ENCODE peak calls at places on chromosome 16, in eight cellular contexts. N is HFFc6, W is omental fat pad, P is bronchial epithelial cell, M is body of pancreas, G is HFF-Myc, C is OCI-LY7, V is lower lobe of right lung. U is an unnamed sample.

GRCh38 chr16:12315330-12316138 is 339.0 kb downstream of the SNX29 start:
- DNase-seq in P (no peak), W (no peak), C (no peak), G (no peak), N (no peak), V (no peak), M (peak), U (peak)

GRCh38 chr16:10870137-10870776 is 6.7 kb upstream of the CIITA start:
- DNase-seq in N (no peak), G (no peak), M (no peak), V (no peak), W (no peak), P (no peak), C (peak), U (no peak)

GRCh38 chr16:17303101-17303500 is 167.7 kb downstream of the XYLT1 start:
- DNase-seq in V (no peak), P (no peak), C (peak), G (no peak), W (no peak), N (no peak), M (no peak), U (no peak)

GRCh38 chr16:85369741-85370528 is 243.2 kb upstream of the GSE1 start:
- DNase-seq in W (peak), N (peak), V (peak), P (peak), C (peak), G (no peak), M (peak), U (peak)

GRCh38 chr16:28927815-28928214 is 2.8 kb upstream of the RABEP2 start:
- DNase-seq in G (no peak), P (no peak), V (no peak), M (no peak), W (no peak), C (no peak), N (no peak), U (no peak)

GRCh38 chr16:67860589-67861398 is 12.1 kb upstream of the EDC4 start:
- DNase-seq in G (no peak), P (peak), N (peak), V (no peak), M (no peak), W (no peak), C (no peak), U (no peak)

GRCh38 chr16:55811811-55812210 is 21.1 kb downstream of the CES1 start:
- DNase-seq in W (no peak), C (no peak), M (no peak), G (no peak), N (no peak), P (no peak), V (no peak), U (no peak)

GRCh38 chr16:49539758-49540157 is 166.2 kb downstream of the C16orf78 start:
- DNase-seq in M (no peak), V (no peak), N (no peak), G (no peak), W (no peak), C (no peak), P (no peak), U (no peak)

GRCh38 chr16:47244206-47244605 is 100.5 kb upstream of the NETO2 start:
- DNase-seq in G (no peak), C (no peak), P (no peak), N (no peak), M (no peak), W (no peak), V (no peak), U (no peak)

GRCh38 chr16:2963611-2964415 is at the start of gene KREMEN2:
- DNase-seq in V (peak), N (no peak), G (no peak), P (peak), M (no peak), C (no peak), W (no peak), U (peak)

GRCh38 chr16:27918755-27919154 is 144.8 kb downstream of the GSG1L start:
- DNase-seq in V (no peak), N (peak), G (no peak), P (no peak), M (no peak), C (no peak), W (no peak), U (no peak)

GRCh38 chr16:70608516-70608915 is 37.8 kb upstream of the IL34 start:
- DNase-seq in V (no peak), G (no peak), M (no peak), C (no peak), W (no peak), P (peak), N (no peak), U (peak)

GRCh38 chr16:61014869-61015268 is 1021.4 kb downstream of the CDH8 start:
- DNase-seq in N (no peak), M (no peak), V (no peak), P (no peak), C (peak), W (no peak), G (no peak), U (no peak)

GRCh38 chr16:4426021-4426684 is 485 bp downstream of the DNAJA3 start:
- DNase-seq in V (no peak), C (peak), N (no peak), M (no peak), G (no peak), P (no peak), W (no peak), U (no peak)

GRCh38 chr16:81738831-81739496 is 40.1 kb upstream of the PLCG2 start:
- DNase-seq in G (no peak), C (peak), M (no peak), V (peak), P (no peak), N (no peak), W (no peak), U (no peak)

GRCh38 chr16:64621616-64622015 is 500.2 kb downstream of the CDH11 start:
- DNase-seq in N (no peak), G (no peak), M (no peak), V (no peak), P (no peak), C (no peak), W (no peak), U (no peak)

DNA sequence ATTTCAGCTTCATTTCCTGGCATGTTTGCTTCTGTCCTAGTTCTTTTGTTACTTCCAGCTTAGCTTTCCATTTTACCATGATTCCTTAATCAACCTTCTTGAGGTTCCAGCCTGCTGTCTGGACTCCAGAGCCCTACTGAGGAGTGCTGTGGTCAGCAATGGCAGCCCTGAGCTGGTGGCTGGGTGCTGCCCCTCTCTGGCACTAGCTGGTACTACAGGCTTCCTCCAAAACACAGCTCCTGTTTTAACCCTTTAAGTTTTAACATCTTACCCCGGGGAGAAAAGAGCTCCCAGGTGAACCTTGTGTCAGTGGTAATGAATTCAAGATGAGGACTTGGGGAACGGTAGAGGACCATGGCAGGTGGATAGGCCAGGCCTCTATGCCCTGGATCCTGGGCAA is 395.5 kb downstream of the TMEM114 start:
- DNase-seq in P (no peak), V (no peak), G (no peak), M (no peak), C (no peak), W (no peak), N (no peak), U (no peak)
- TF ChIP-seq CTCF in P (no peak), V (no peak), G (peak), M (no peak), C (peak), W (no peak), N (peak), U (no peak)

GRCh38 chr16:74724820-74725549 is 24.3 kb upstream of the MLKL start:
- DNase-seq in N (peak), P (no peak), V (no peak), M (no peak), G (no peak), C (no peak), W (no peak), U (no peak)
- TF ChIP-seq CTCF in N (peak), P (no peak), V (no peak), M (no peak), G (peak), C (no peak), W (no peak), U (no peak)

DNA sequence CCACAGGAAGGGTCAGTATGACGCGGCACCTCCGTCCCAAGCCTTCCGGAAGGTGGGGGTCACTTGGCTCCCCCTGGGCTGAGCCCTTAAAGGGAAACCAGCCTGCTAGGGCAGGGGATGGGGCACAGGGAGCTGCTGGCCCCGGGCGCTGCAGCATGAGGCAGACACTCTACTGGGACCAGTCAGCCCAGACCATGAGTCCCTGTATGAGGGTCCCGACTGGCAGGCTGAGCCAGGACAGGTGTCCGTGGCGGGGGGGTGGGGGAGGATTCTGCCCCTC is 43.4 kb upstream of the ZC3H18 start:
- DNase-seq in W (no peak), N (no peak), C (no peak), M (peak), P (no peak), V (no peak), G (no peak), U (no peak)
- TF ChIP-seq CTCF in W (no peak), N (no peak), C (no peak), M (no peak), P (no peak), V (no peak), G (no peak), U (no peak)

GRCh38 chr16:24577167-24577566 is 37.8 kb downstream of the RBBP6 start:
- DNase-seq in G (no peak), C (no peak), N (no peak), P (peak), V (no peak), W (no peak), M (no peak), U (no peak)

GRCh38 chr16:24583494-24583893 is 44.1 kb downstream of the RBBP6 start:
- DNase-seq in V (no peak), P (no peak), G (no peak), N (no peak), W (no peak), M (no peak), C (no peak), U (no peak)

DNA sequence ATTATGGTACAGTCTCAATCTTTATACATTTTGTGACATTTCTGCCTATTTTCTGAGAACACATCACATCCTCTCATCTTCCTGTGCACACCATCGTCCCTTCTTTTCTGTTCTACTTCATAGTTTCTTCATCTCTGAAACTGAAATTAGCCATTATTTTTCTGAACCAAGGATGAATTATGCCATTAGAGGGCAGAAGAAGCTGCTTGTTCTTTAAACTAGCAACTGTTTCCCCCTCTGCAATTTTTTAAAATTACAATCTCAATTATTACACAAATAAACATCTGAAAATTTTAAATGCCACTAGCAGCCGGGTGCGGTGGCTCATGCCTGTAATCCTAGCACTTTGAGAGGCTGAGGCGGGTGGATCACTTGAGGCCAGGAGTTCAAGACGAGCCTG is 41.3 kb downstream of the RBBP6 start:
- DNase-seq in V (no peak), P (peak), W (no peak), N (peak), C (no peak), G (peak), M (no peak), U (no peak)
- TF ChIP-seq CTCF in V (no peak), P (peak), W (no peak), N (peak), C (peak), G (peak), M (no peak), U (no peak)

DNA sequence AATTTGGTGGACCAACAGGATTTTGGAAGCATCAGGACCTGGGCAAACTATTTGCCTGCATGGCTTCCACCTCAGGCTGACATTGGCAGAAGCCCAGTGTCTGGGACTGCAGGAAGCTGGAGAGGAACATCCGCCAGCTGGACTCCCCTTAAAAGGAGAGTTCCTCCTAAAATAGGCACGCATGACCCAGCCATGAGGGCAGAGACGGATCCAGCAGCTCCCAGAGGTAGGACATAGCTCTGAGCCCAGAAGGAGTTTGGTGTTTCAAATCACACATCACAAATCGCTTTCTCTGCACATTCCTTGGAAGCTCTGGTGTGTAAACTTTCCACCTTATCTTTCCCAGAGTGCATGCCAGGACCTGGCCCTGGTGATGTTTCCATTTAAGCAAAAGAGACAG is 231.1 kb upstream of the CDH5 start:
- DNase-seq in W (no peak), C (no peak), G (no peak), V (no peak), M (no peak), P (no peak), N (no peak), U (no peak)
- TF ChIP-seq CTCF in W (no peak), C (no peak), G (no peak), V (no peak), M (no peak), P (no peak), N (no peak), U (no peak)